ENCODE peak calls at places on chromosomes 2 and 18, in nine cellular contexts. A, Q, D, E, H, R, V, O and B are unnamed samples.

GRCh38 chr2:164661349-164661748 is 40.1 kb upstream of the GRB14 start:
- DNase-seq in D (peak; percentile 1), R (no peak), O (no peak), V (no peak), Q (no peak), H (no peak), E (peak; percentile 60), A (no peak), B (no peak)

GRCh38 chr18:74896390-74896991 is 298.8 kb downstream of the ZNF407 start:
- DNase-seq in H (peak; percentile 61), E (peak; percentile 13), V (no peak), Q (no peak), O (peak; percentile 55), R (no peak), D (peak; percentile 12), A (no peak), B (no peak)

GRCh38 chr2:21930224-21930623 is 806.5 kb downstream of the TDRD15 start:
- DNase-seq in A (peak; percentile 25), E (no peak), D (no peak), R (no peak), H (no peak), O (no peak), Q (no peak), V (no peak), B (no peak)

GRCh38 chr2:25672500-25673169 is 742 bp downstream of the DTNB start:
- DNase-seq in E (peak; percentile 65), H (peak; percentile 86), D (peak; percentile 22), A (peak; percentile 80), V (peak; percentile 70), R (peak; percentile 80), Q (peak; percentile 17), O (peak; percentile 65), B (peak; percentile 77)

GRCh38 chr18:58407263-58407648 is 221.6 kb downstream of the ALPK2 start:
- DNase-seq in E (no peak), D (no peak), Q (no peak), O (no peak), R (no peak), A (no peak), H (no peak), V (no peak), B (no peak)

GRCh38 chr18:72866901-72867701 is 686 bp downstream of the NETO1 start:
- DNase-seq in D (no peak), A (peak; percentile 35), R (no peak), H (no peak), V (no peak), O (no peak), E (no peak), Q (no peak), B (no peak)

GRCh38 chr2:12050381-12050780 is 303.9 kb downstream of the LPIN1 start:
- DNase-seq in A (no peak), D (peak; percentile 94), V (no peak), O (no peak), E (peak; percentile 89), Q (peak; percentile 11), H (peak; percentile 93), R (no peak), B (no peak)

GRCh38 chr2:240865391-240865790 is 3.2 kb upstream of the AGXT start:
- DNase-seq in E (no peak), V (no peak), R (no peak), D (no peak), O (no peak), Q (no peak), H (no peak), A (no peak), B (no peak)

GRCh38 chr2:157229572-157229971 is 27.9 kb upstream of the GALNT5 start:
- DNase-seq in Q (no peak), H (no peak), O (no peak), D (peak; percentile 94), R (no peak), E (peak; percentile 89), A (no peak), V (peak; percentile 48), B (peak; percentile 31)

GRCh38 chr2:174969091-174969734 is 36.0 kb downstream of the CHN1 start:
- DNase-seq in O (no peak), A (no peak), V (no peak), H (no peak), Q (no peak), E (no peak), D (no peak), R (no peak), B (no peak)
- H3K27ac ChIP-seq in O (no peak overlapping the region), A (no peak overlapping the region), V (no peak overlapping the region), H (no peak overlapping the region), Q (no peak overlapping the region), E (no peak overlapping the region), D (no peak overlapping the region), R (no peak overlapping the region), B (no peak overlapping the region)

GRCh38 chr2:17539596-17539992 is 902 bp upstream of the VSNL1 start:
- DNase-seq in O (peak; percentile 63), Q (no peak), A (peak; percentile 45), R (no peak), D (no peak), V (no peak), E (peak; percentile 33), H (no peak), B (no peak)

GRCh38 chr2:17542471-17542870 is 2.0 kb downstream of the VSNL1 start:
- DNase-seq in E (no peak), R (no peak), O (no peak), Q (no peak), A (no peak), D (no peak), H (no peak), V (no peak), B (no peak)

GRCh38 chr2:17539993-17540812 is at the start of gene VSNL1:
- DNase-seq in O (peak; percentile 86), A (peak; percentile 91), Q (peak; percentile 39), H (no peak), D (peak; percentile 68), R (peak; percentile 71), E (peak; percentile 74), V (peak; percentile 71), B (peak; percentile 62)

GRCh38 chr2:17541514-17541950 is 1.0 kb downstream of the VSNL1 start:
- DNase-seq in R (no peak), H (no peak), V (no peak), A (no peak), E (no peak), Q (no peak), O (no peak), D (no peak), B (no peak)

DNA sequence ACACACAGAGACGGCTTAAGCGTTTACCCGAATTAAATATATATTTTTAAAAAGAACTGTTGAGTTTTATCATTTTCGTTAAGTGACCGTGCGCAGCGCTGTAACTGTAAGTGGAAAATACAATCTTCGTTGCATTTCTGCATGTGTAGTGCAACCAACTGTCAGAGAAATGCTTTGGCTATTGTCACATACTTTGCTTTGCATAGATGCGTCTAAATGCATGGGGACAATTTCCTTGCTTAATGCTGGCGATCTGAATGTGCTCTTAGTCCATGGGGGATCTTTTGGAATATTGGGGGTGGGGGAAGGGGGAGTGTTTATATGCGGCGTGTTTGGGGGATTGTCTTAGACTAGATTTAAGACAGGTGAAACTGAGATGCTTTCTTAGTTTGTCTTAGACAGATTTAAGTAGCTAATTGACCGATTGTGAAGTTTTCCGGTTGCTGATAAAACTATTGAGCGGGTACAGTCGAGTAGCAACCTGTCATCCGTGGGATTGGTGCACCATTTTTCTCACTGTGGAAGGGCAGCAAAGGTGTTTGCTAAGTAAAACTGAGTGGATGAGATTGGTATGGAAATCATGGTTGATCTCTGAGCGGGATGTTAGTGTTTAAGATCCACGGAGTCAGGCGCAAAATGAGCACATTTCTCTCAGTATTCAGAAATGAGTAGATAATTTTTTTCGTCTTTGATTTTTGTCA is 467 bp downstream of the VSNL1 start:
- DNase-seq in V (no peak), A (no peak), Q (no peak), H (no peak), R (no peak), O (no peak), D (no peak), E (no peak), B (peak; percentile 21)
- H3K27ac ChIP-seq in V (no peak overlapping the region), A (peak overlapping the region; percentile 55), Q (no peak overlapping the region), H (no peak overlapping the region), R (no peak overlapping the region), O (peak overlapping the region; percentile 87), D (no peak overlapping the region), E (no peak overlapping the region), B (peak overlapping the region; percentile 87)

GRCh38 chr2:111160758-111161157 is 40.0 kb downstream of the BCL2L11 start:
- DNase-seq in R (no peak), E (peak; percentile 94), O (no peak), Q (no peak), A (no peak), H (no peak), D (peak; percentile 90), V (no peak), B (no peak)
- H3K27ac ChIP-seq in R (no peak overlapping the region), E (peak overlapping the region; percentile 84), O (no peak overlapping the region), Q (no peak overlapping the region), A (no peak overlapping the region), H (no peak overlapping the region), D (no peak overlapping the region), V (no peak overlapping the region), B (no peak overlapping the region)

GRCh38 chr2:182245963-182246362 is 180.9 kb downstream of the PDE1A start:
- DNase-seq in V (no peak), Q (no peak), A (no peak), R (no peak), H (no peak), E (peak; percentile 13), O (no peak), D (peak; percentile 4), B (no peak)

GRCh38 chr2:182242561-182242960 is 184.3 kb downstream of the PDE1A start:
- DNase-seq in A (no peak), Q (no peak), H (no peak), O (no peak), R (no peak), D (no peak), E (no peak), V (no peak), B (no peak)

GRCh38 chr2:182241936-182242335 is 184.9 kb downstream of the PDE1A start:
- DNase-seq in O (no peak), H (no peak), A (no peak), Q (no peak), R (no peak), E (no peak), V (no peak), D (peak; percentile 4), B (no peak)

GRCh38 chr2:182240862-182241371 is 185.9 kb downstream of the PDE1A start:
- DNase-seq in E (peak; percentile 27), V (no peak), R (no peak), O (peak; percentile 60), D (peak; percentile 27), Q (no peak), A (peak; percentile 44), H (peak; percentile 80), B (no peak)
- H3K27ac ChIP-seq in E (no peak overlapping the region), V (peak overlapping the region; percentile 29), R (no peak overlapping the region), O (peak overlapping the region; percentile 26), D (no peak overlapping the region), Q (no peak overlapping the region), A (no peak overlapping the region), H (no peak overlapping the region), B (no peak overlapping the region)